ENCODE peak calls at places on chromosomes 16 and 17, in four cellular contexts. One of them, this sample, is unnamed.

GRCh38 chr17:288802-289356 is 63.7 kb downstream of the RPH3AL start:
- DNase-seq in psoas muscle: no peak
- DNase-seq in suprapubic skin: peak
- DNase-seq in ovary: no peak
- DNase-seq in this sample: no peak

GRCh38 chr17:73142763-73143395 is 21.9 kb upstream of the SSTR2 start:
- DNase-seq in psoas muscle: no peak
- DNase-seq in suprapubic skin: no peak
- DNase-seq in ovary: no peak
- DNase-seq in this sample: no peak

GRCh38 chr17:56570199-56570598 is 23.3 kb upstream of the NOG start:
- DNase-seq in psoas muscle: no peak
- DNase-seq in suprapubic skin: no peak
- DNase-seq in ovary: no peak
- DNase-seq in this sample: no peak

GRCh38 chr16:57316390-57317017 is 32.0 kb upstream of the PLLP start:
- DNase-seq in psoas muscle: peak
- DNase-seq in suprapubic skin: peak
- DNase-seq in ovary: no peak
- DNase-seq in this sample: no peak

GRCh38 chr17:17628388-17629008 is 37.0 kb upstream of the PEMT start:
- DNase-seq in psoas muscle: no peak
- DNase-seq in suprapubic skin: no peak
- DNase-seq in ovary: no peak
- DNase-seq in this sample: no peak

GRCh38 chr17:7884581-7885356 is 3.8 kb upstream of the CHD3 start:
- DNase-seq in psoas muscle: peak
- DNase-seq in suprapubic skin: peak
- DNase-seq in ovary: peak
- DNase-seq in this sample: no peak

GRCh38 chr16:73616186-73616585 is 568.3 kb upstream of the ZFHX3 start:
- DNase-seq in psoas muscle: no peak
- DNase-seq in suprapubic skin: no peak
- DNase-seq in ovary: no peak
- DNase-seq in this sample: no peak

GRCh38 chr16:23520500-23520899 is 10.2 kb upstream of the GGA2 start:
- DNase-seq in psoas muscle: no peak
- DNase-seq in suprapubic skin: no peak
- DNase-seq in ovary: no peak
- DNase-seq in this sample: no peak

GRCh38 chr17:37188157-37188556 is 187.6 kb upstream of the C17orf78 start:
- DNase-seq in psoas muscle: no peak
- DNase-seq in suprapubic skin: no peak
- DNase-seq in ovary: no peak
- DNase-seq in this sample: no peak

GRCh38 chr17:79366988-79367571 is 243.8 kb downstream of the RBFOX3 start:
- DNase-seq in psoas muscle: no peak
- DNase-seq in suprapubic skin: no peak
- DNase-seq in ovary: no peak
- DNase-seq in this sample: no peak

GRCh38 chr17:73365203-73365933 is 53.6 kb upstream of the CDC42EP4 start:
- DNase-seq in psoas muscle: peak
- DNase-seq in suprapubic skin: no peak
- DNase-seq in ovary: peak
- DNase-seq in this sample: no peak

GRCh38 chr17:70110443-70110880 is 35.4 kb downstream of the KCNJ16 start:
- DNase-seq in psoas muscle: no peak
- DNase-seq in suprapubic skin: no peak
- DNase-seq in ovary: no peak
- DNase-seq in this sample: no peak

GRCh38 chr16:68351991-68352431 is 41.2 kb downstream of the PRMT7 start:
- DNase-seq in psoas muscle: no peak
- DNase-seq in suprapubic skin: no peak
- DNase-seq in ovary: peak
- DNase-seq in this sample: no peak

GRCh38 chr17:7352559-7352889 is 562 bp downstream of the KCTD11 start:
- DNase-seq in psoas muscle: no peak
- DNase-seq in suprapubic skin: no peak
- DNase-seq in ovary: no peak
- DNase-seq in this sample: no peak

GRCh38 chr17:38578229-38578628 is 27.5 kb downstream of the SRCIN1 start:
- DNase-seq in psoas muscle: no peak
- DNase-seq in suprapubic skin: no peak
- DNase-seq in ovary: no peak
- DNase-seq in this sample: no peak

GRCh38 chr17:75440738-75441448 is 15.5 kb upstream of the TMEM94 start:
- DNase-seq in psoas muscle: no peak
- DNase-seq in suprapubic skin: no peak
- DNase-seq in ovary: no peak
- DNase-seq in this sample: no peak

GRCh38 chr17:79985361-79985760 is 50.3 kb downstream of the TBC1D16 start:
- DNase-seq in psoas muscle: no peak
- DNase-seq in suprapubic skin: no peak
- DNase-seq in ovary: peak
- DNase-seq in this sample: no peak

GRCh38 chr17:15377608-15378007 is 36.2 kb upstream of the TEKT3 start:
- DNase-seq in psoas muscle: no peak
- DNase-seq in suprapubic skin: no peak
- DNase-seq in ovary: no peak
- DNase-seq in this sample: no peak

GRCh38 chr17:45907720-45908395 is 13.5 kb downstream of the MAPT start:
- DNase-seq in psoas muscle: no peak
- DNase-seq in suprapubic skin: no peak
- DNase-seq in ovary: no peak
- DNase-seq in this sample: no peak

GRCh38 chr16:89720859-89721643 is at the start of the genes VPS9D1 and ZNF276:
- DNase-seq in psoas muscle: peak
- DNase-seq in suprapubic skin: peak
- DNase-seq in ovary: peak
- DNase-seq in this sample: no peak

GRCh38 chr16:48113471-48113870 is 42.3 kb downstream of the ABCC12 start:
- DNase-seq in psoas muscle: no peak
- DNase-seq in suprapubic skin: no peak
- DNase-seq in ovary: no peak
- DNase-seq in this sample: no peak

GRCh38 chr17:83115202-83115651 is 35.8 kb downstream of the METRNL start:
- DNase-seq in psoas muscle: peak
- DNase-seq in suprapubic skin: no peak
- DNase-seq in ovary: no peak
- DNase-seq in this sample: no peak

GRCh38 chr16:88512728-88513674 is 57.2 kb upstream of the ZC3H18 start:
- DNase-seq in psoas muscle: no peak
- DNase-seq in suprapubic skin: no peak
- DNase-seq in ovary: no peak
- DNase-seq in this sample: no peak

GRCh38 chr17:66373944-66374817 is 71.8 kb downstream of the PRKCA start:
- DNase-seq in psoas muscle: peak
- DNase-seq in suprapubic skin: no peak
- DNase-seq in ovary: no peak
- DNase-seq in this sample: no peak

GRCh38 chr17:20935740-20936139 is 107.1 kb downstream of the USP22 start:
- DNase-seq in psoas muscle: no peak
- DNase-seq in suprapubic skin: no peak
- DNase-seq in ovary: no peak
- DNase-seq in this sample: no peak

GRCh38 chr17:6427284-6427781 is 7.6 kb downstream of the AIPL1 start:
- DNase-seq in psoas muscle: no peak
- DNase-seq in suprapubic skin: no peak
- DNase-seq in ovary: no peak
- DNase-seq in this sample: no peak

GRCh38 chr16:8548166-8548565 is 42.1 kb downstream of the TMEM114 start:
- DNase-seq in psoas muscle: no peak
- DNase-seq in suprapubic skin: peak
- DNase-seq in ovary: no peak
- DNase-seq in this sample: no peak

GRCh38 chr17:42913527-42913926 is 12.9 kb downstream of the G6PC1 start:
- DNase-seq in psoas muscle: no peak
- DNase-seq in suprapubic skin: no peak
- DNase-seq in ovary: no peak
- DNase-seq in this sample: no peak

GRCh38 chr16:88770459-88771293 is 14.3 kb downstream of the PIEZO1 start:
- DNase-seq in psoas muscle: peak
- DNase-seq in suprapubic skin: no peak
- DNase-seq in ovary: no peak
- DNase-seq in this sample: no peak

GRCh38 chr17:74514632-74515035 is 16.6 kb downstream of the CD300LB start:
- DNase-seq in psoas muscle: no peak
- DNase-seq in suprapubic skin: no peak
- DNase-seq in ovary: no peak
- DNase-seq in this sample: peak

GRCh38 chr16:28183441-28183840 is 28.3 kb downstream of the XPO6 start:
- DNase-seq in psoas muscle: no peak
- DNase-seq in suprapubic skin: no peak
- DNase-seq in ovary: no peak
- DNase-seq in this sample: no peak

GRCh38 chr17:491086-492014 is 138.7 kb upstream of the RPH3AL start:
- DNase-seq in psoas muscle: peak
- DNase-seq in suprapubic skin: peak
- DNase-seq in ovary: peak
- DNase-seq in this sample: no peak

GRCh38 chr17:78935419-78936323 is 10.5 kb upstream of the TIMP2 start:
- DNase-seq in psoas muscle: peak
- DNase-seq in suprapubic skin: peak
- DNase-seq in ovary: peak
- DNase-seq in this sample: no peak

DNA sequence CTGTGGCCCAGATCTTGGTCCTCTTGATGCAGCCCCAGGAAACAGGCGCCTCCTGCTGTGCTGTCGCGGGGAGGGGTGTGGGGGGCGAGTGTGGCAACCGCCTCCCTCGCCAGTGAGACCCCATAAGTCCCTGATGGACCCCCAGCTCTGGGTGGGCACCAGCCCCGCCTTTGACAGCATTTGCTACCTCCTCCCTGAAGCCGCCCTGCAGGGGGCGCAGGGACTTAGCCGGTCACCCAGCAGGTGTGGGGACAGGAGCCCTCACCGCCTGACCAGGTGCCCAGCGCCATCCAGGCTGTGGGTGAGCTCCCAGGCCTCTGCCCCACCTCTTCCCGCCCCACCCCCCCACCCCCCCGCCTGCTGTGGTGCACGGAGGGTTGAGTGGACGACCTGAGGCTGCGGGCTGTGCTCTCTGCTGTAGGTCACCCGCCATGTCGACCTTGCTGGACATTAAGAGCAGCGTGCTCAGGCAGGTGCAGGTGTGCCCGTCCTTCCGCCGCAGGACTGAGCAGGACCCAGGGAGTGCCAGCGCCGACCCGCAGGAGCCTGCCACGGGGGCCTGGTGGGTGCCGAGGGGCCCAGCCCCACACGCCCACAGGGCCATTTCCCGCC is 4.8 kb downstream of the BAIAP3 start:
- DNase-seq in psoas muscle: no peak
- DNase-seq in suprapubic skin: no peak
- DNase-seq in ovary: no peak
- DNase-seq in this sample: no peak
- TF ChIP-seq CTCF in psoas muscle: peak
- TF ChIP-seq CTCF in suprapubic skin: no peak
- TF ChIP-seq CTCF in ovary: no peak
- TF ChIP-seq CTCF in this sample: no peak

GRCh38 chr17:32498362-32498761 is 11.6 kb downstream of the CDK5R1 start:
- DNase-seq in psoas muscle: no peak
- DNase-seq in suprapubic skin: no peak
- DNase-seq in ovary: no peak
- DNase-seq in this sample: no peak

GRCh38 chr17:32494621-32495346 is 8.0 kb downstream of the CDK5R1 start:
- DNase-seq in psoas muscle: no peak
- DNase-seq in suprapubic skin: peak
- DNase-seq in ovary: peak
- DNase-seq in this sample: no peak

GRCh38 chr17:32496348-32497078 is 9.7 kb downstream of the CDK5R1 start:
- DNase-seq in psoas muscle: peak
- DNase-seq in suprapubic skin: no peak
- DNase-seq in ovary: no peak
- DNase-seq in this sample: no peak

GRCh38 chr17:32495347-32496253 is 8.8 kb downstream of the CDK5R1 start:
- DNase-seq in psoas muscle: peak
- DNase-seq in suprapubic skin: peak
- DNase-seq in ovary: peak
- DNase-seq in this sample: no peak

GRCh38 chr17:32497431-32498205 is 10.8 kb downstream of the CDK5R1 start:
- DNase-seq in psoas muscle: no peak
- DNase-seq in suprapubic skin: no peak
- DNase-seq in ovary: no peak
- DNase-seq in this sample: no peak
- TF ChIP-seq CTCF in psoas muscle: peak
- TF ChIP-seq CTCF in suprapubic skin: no peak
- TF ChIP-seq CTCF in ovary: no peak
- TF ChIP-seq CTCF in this sample: no peak

GRCh38 chr16:49604602-49605001 is 231.0 kb downstream of the C16orf78 start:
- DNase-seq in psoas muscle: no peak
- DNase-seq in suprapubic skin: no peak
- DNase-seq in ovary: no peak
- DNase-seq in this sample: no peak

GRCh38 chr16:49605536-49606241 is 232.1 kb downstream of the C16orf78 start:
- DNase-seq in psoas muscle: no peak
- DNase-seq in suprapubic skin: no peak
- DNase-seq in ovary: no peak
- DNase-seq in this sample: no peak

GRCh38 chr16:49608095-49608494 is 234.5 kb downstream of the C16orf78 start:
- DNase-seq in psoas muscle: no peak
- DNase-seq in suprapubic skin: no peak
- DNase-seq in ovary: no peak
- DNase-seq in this sample: no peak

GRCh38 chr16:49603956-49604355 is 230.4 kb downstream of the C16orf78 start:
- DNase-seq in psoas muscle: no peak
- DNase-seq in suprapubic skin: no peak
- DNase-seq in ovary: no peak
- DNase-seq in this sample: no peak

GRCh38 chr16:49608801-49609200 is 235.2 kb downstream of the C16orf78 start:
- DNase-seq in psoas muscle: no peak
- DNase-seq in suprapubic skin: no peak
- DNase-seq in ovary: no peak
- DNase-seq in this sample: no peak
- TF ChIP-seq CTCF in psoas muscle: peak
- TF ChIP-seq CTCF in suprapubic skin: no peak
- TF ChIP-seq CTCF in ovary: peak
- TF ChIP-seq CTCF in this sample: no peak

DNA sequence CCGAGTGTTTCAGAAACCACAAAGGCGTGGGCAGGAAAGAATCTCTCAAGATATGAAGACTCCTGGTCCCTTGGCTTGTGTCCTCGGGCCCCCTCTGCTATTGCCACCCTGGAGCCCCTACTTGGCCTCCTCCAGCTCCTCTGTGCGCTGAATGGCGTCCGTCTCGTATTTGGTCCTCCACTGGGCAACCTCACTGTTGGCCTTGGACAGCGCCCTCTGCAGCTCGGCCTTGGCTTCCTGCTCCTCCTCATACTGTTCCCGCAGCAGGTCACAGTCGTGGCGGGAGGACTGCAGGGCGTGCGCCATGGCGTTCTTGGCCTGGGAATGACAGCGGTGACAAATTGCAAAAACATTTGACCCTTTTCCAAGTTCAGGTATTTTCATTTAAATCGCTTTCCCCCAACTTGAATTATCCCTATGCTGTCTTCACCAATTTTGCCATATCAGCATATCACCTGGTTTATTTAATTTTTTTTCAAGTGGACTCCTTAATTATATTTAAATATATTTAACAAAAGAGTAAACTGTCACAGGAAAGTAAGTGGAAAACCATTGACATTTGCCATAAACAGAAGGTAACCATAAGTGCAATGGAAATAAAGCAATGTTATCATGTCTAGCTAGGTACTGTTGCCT is 59.7 kb downstream of the MYH13 start:
- DNase-seq in psoas muscle: no peak
- DNase-seq in suprapubic skin: no peak
- DNase-seq in ovary: no peak
- DNase-seq in this sample: no peak
- TF ChIP-seq CTCF in psoas muscle: no peak
- TF ChIP-seq CTCF in suprapubic skin: no peak
- TF ChIP-seq CTCF in ovary: no peak
- TF ChIP-seq CTCF in this sample: no peak